ENCODE peak calls at places on chromosomes 3 and 15, in seven cellular contexts. One of them, this sample, is unnamed.

GRCh38 chr3:129112308-129113052 is 9.1 kb downstream of the RAB43 start:
- DNase-seq in cortex of kidney: no peak
- DNase-seq in stimulated activated CD4-positive, alpha-beta T cell treated with anti-CD3 and anti-CD28 coated beads, TNF-alpha, amount 100 ng/mL, for 4 hours: no peak
- DNase-seq in NCI-H345: no peak
- DNase-seq in AG08395: no peak
- DNase-seq in activated T-cell treated with anti-CD3 and anti-CD28 coated beads, Interleukin-2, amount 50 U/mL, for 24 hours: no peak
- DNase-seq in fibroblast of pulmonary artery: peak; percentile 63
- DNase-seq in this sample: no peak

GRCh38 chr3:120743081-120743365 is 479 bp downstream of the GTF2E1 start:
- DNase-seq in stimulated activated CD4-positive, alpha-beta T cell treated with anti-CD3 and anti-CD28 coated beads, TNF-alpha, amount 100 ng/mL, for 4 hours: no peak
- DNase-seq in activated T-cell treated with anti-CD3 and anti-CD28 coated beads, Interleukin-2, amount 50 U/mL, for 24 hours: no peak
- DNase-seq in AG08395: no peak
- DNase-seq in fibroblast of pulmonary artery: peak; percentile 33
- DNase-seq in NCI-H345: no peak
- DNase-seq in cortex of kidney: no peak
- DNase-seq in this sample: no peak

GRCh38 chr3:12822725-12823373 is 18.5 kb downstream of the RPL32 start:
- DNase-seq in fibroblast of pulmonary artery: peak; percentile 54
- DNase-seq in stimulated activated CD4-positive, alpha-beta T cell treated with anti-CD3 and anti-CD28 coated beads, TNF-alpha, amount 100 ng/mL, for 4 hours: no peak
- DNase-seq in AG08395: peak; percentile 17
- DNase-seq in NCI-H345: no peak
- DNase-seq in cortex of kidney: no peak
- DNase-seq in activated T-cell treated with anti-CD3 and anti-CD28 coated beads, Interleukin-2, amount 50 U/mL, for 24 hours: no peak
- DNase-seq in this sample: no peak

GRCh38 chr3:153439780-153440179 is 277.8 kb downstream of the RAP2B start:
- DNase-seq in AG08395: no peak
- DNase-seq in stimulated activated CD4-positive, alpha-beta T cell treated with anti-CD3 and anti-CD28 coated beads, TNF-alpha, amount 100 ng/mL, for 4 hours: no peak
- DNase-seq in fibroblast of pulmonary artery: no peak
- DNase-seq in NCI-H345: no peak
- DNase-seq in cortex of kidney: no peak
- DNase-seq in activated T-cell treated with anti-CD3 and anti-CD28 coated beads, Interleukin-2, amount 50 U/mL, for 24 hours: no peak
- DNase-seq in this sample: no peak

GRCh38 chr15:40618023-40618422 is 24.0 kb downstream of the KNL1 start:
- DNase-seq in NCI-H345: no peak
- DNase-seq in activated T-cell treated with anti-CD3 and anti-CD28 coated beads, Interleukin-2, amount 50 U/mL, for 24 hours: no peak
- DNase-seq in cortex of kidney: no peak
- DNase-seq in stimulated activated CD4-positive, alpha-beta T cell treated with anti-CD3 and anti-CD28 coated beads, TNF-alpha, amount 100 ng/mL, for 4 hours: no peak
- DNase-seq in fibroblast of pulmonary artery: no peak
- DNase-seq in AG08395: no peak
- DNase-seq in this sample: no peak

GRCh38 chr15:25456196-25456595 is 17.4 kb upstream of the UBE3A start:
- DNase-seq in NCI-H345: no peak
- DNase-seq in fibroblast of pulmonary artery: no peak
- DNase-seq in activated T-cell treated with anti-CD3 and anti-CD28 coated beads, Interleukin-2, amount 50 U/mL, for 24 hours: no peak
- DNase-seq in cortex of kidney: no peak
- DNase-seq in AG08395: no peak
- DNase-seq in stimulated activated CD4-positive, alpha-beta T cell treated with anti-CD3 and anti-CD28 coated beads, TNF-alpha, amount 100 ng/mL, for 4 hours: no peak
- DNase-seq in this sample: no peak

GRCh38 chr3:51975857-51976549 is 1.1 kb downstream of the ABHD14A start:
- DNase-seq in cortex of kidney: no peak
- DNase-seq in stimulated activated CD4-positive, alpha-beta T cell treated with anti-CD3 and anti-CD28 coated beads, TNF-alpha, amount 100 ng/mL, for 4 hours: no peak
- DNase-seq in fibroblast of pulmonary artery: peak; percentile 59
- DNase-seq in NCI-H345: no peak
- DNase-seq in AG08395: peak; percentile 67
- DNase-seq in activated T-cell treated with anti-CD3 and anti-CD28 coated beads, Interleukin-2, amount 50 U/mL, for 24 hours: no peak
- DNase-seq in this sample: peak; percentile 74

GRCh38 chr3:112200317-112200666 is 67.2 kb upstream of the GCSAM start:
- DNase-seq in AG08395: no peak
- DNase-seq in stimulated activated CD4-positive, alpha-beta T cell treated with anti-CD3 and anti-CD28 coated beads, TNF-alpha, amount 100 ng/mL, for 4 hours: no peak
- DNase-seq in cortex of kidney: no peak
- DNase-seq in NCI-H345: no peak
- DNase-seq in fibroblast of pulmonary artery: no peak
- DNase-seq in activated T-cell treated with anti-CD3 and anti-CD28 coated beads, Interleukin-2, amount 50 U/mL, for 24 hours: no peak
- DNase-seq in this sample: no peak

GRCh38 chr3:134056464-134056891 is 26.8 kb upstream of the SLCO2A1 start:
- DNase-seq in fibroblast of pulmonary artery: peak; percentile 65
- DNase-seq in activated T-cell treated with anti-CD3 and anti-CD28 coated beads, Interleukin-2, amount 50 U/mL, for 24 hours: no peak
- DNase-seq in NCI-H345: no peak
- DNase-seq in cortex of kidney: no peak
- DNase-seq in AG08395: no peak
- DNase-seq in stimulated activated CD4-positive, alpha-beta T cell treated with anti-CD3 and anti-CD28 coated beads, TNF-alpha, amount 100 ng/mL, for 4 hours: no peak
- DNase-seq in this sample: no peak

GRCh38 chr3:66253790-66254620 is 33.2 kb downstream of the SLC25A26 start:
- DNase-seq in fibroblast of pulmonary artery: peak; percentile 72
- DNase-seq in NCI-H345: no peak
- DNase-seq in AG08395: peak; percentile 40
- DNase-seq in activated T-cell treated with anti-CD3 and anti-CD28 coated beads, Interleukin-2, amount 50 U/mL, for 24 hours: no peak
- DNase-seq in cortex of kidney: no peak
- DNase-seq in stimulated activated CD4-positive, alpha-beta T cell treated with anti-CD3 and anti-CD28 coated beads, TNF-alpha, amount 100 ng/mL, for 4 hours: no peak
- DNase-seq in this sample: no peak

GRCh38 chr15:81427176-81427575 is 53.2 kb upstream of the TMC3 start:
- DNase-seq in AG08395: no peak
- DNase-seq in activated T-cell treated with anti-CD3 and anti-CD28 coated beads, Interleukin-2, amount 50 U/mL, for 24 hours: no peak
- DNase-seq in stimulated activated CD4-positive, alpha-beta T cell treated with anti-CD3 and anti-CD28 coated beads, TNF-alpha, amount 100 ng/mL, for 4 hours: no peak
- DNase-seq in cortex of kidney: no peak
- DNase-seq in NCI-H345: no peak
- DNase-seq in fibroblast of pulmonary artery: no peak
- DNase-seq in this sample: no peak

GRCh38 chr3:39110041-39110639 is 2.7 kb downstream of the TTC21A start:
- DNase-seq in cortex of kidney: no peak
- DNase-seq in NCI-H345: no peak
- DNase-seq in AG08395: no peak
- DNase-seq in stimulated activated CD4-positive, alpha-beta T cell treated with anti-CD3 and anti-CD28 coated beads, TNF-alpha, amount 100 ng/mL, for 4 hours: no peak
- DNase-seq in fibroblast of pulmonary artery: no peak
- DNase-seq in activated T-cell treated with anti-CD3 and anti-CD28 coated beads, Interleukin-2, amount 50 U/mL, for 24 hours: no peak
- DNase-seq in this sample: no peak

GRCh38 chr15:34239151-34239761 is 14.4 kb downstream of the EMC4 start:
- DNase-seq in NCI-H345: no peak
- DNase-seq in cortex of kidney: no peak
- DNase-seq in AG08395: peak; percentile 92
- DNase-seq in stimulated activated CD4-positive, alpha-beta T cell treated with anti-CD3 and anti-CD28 coated beads, TNF-alpha, amount 100 ng/mL, for 4 hours: no peak
- DNase-seq in activated T-cell treated with anti-CD3 and anti-CD28 coated beads, Interleukin-2, amount 50 U/mL, for 24 hours: no peak
- DNase-seq in fibroblast of pulmonary artery: peak; percentile 79
- DNase-seq in this sample: peak; percentile 86

GRCh38 chr15:60511351-60512157 is 32.6 kb upstream of the ICE2 start:
- DNase-seq in activated T-cell treated with anti-CD3 and anti-CD28 coated beads, Interleukin-2, amount 50 U/mL, for 24 hours: no peak
- DNase-seq in fibroblast of pulmonary artery: peak; percentile 9
- DNase-seq in AG08395: no peak
- DNase-seq in cortex of kidney: no peak
- DNase-seq in stimulated activated CD4-positive, alpha-beta T cell treated with anti-CD3 and anti-CD28 coated beads, TNF-alpha, amount 100 ng/mL, for 4 hours: no peak
- DNase-seq in NCI-H345: no peak
- DNase-seq in this sample: no peak

GRCh38 chr3:128359060-128359664 is 107.5 kb downstream of the DNAJB8 start:
- DNase-seq in fibroblast of pulmonary artery: no peak
- DNase-seq in cortex of kidney: no peak
- DNase-seq in stimulated activated CD4-positive, alpha-beta T cell treated with anti-CD3 and anti-CD28 coated beads, TNF-alpha, amount 100 ng/mL, for 4 hours: no peak
- DNase-seq in NCI-H345: no peak
- DNase-seq in AG08395: no peak
- DNase-seq in activated T-cell treated with anti-CD3 and anti-CD28 coated beads, Interleukin-2, amount 50 U/mL, for 24 hours: no peak
- DNase-seq in this sample: no peak

GRCh38 chr3:64808056-64808455 is 120.3 kb upstream of the ADAMTS9 start:
- DNase-seq in AG08395: no peak
- DNase-seq in activated T-cell treated with anti-CD3 and anti-CD28 coated beads, Interleukin-2, amount 50 U/mL, for 24 hours: no peak
- DNase-seq in fibroblast of pulmonary artery: no peak
- DNase-seq in stimulated activated CD4-positive, alpha-beta T cell treated with anti-CD3 and anti-CD28 coated beads, TNF-alpha, amount 100 ng/mL, for 4 hours: no peak
- DNase-seq in cortex of kidney: no peak
- DNase-seq in NCI-H345: no peak
- DNase-seq in this sample: no peak

GRCh38 chr3:135159848-135160247 is 364.8 kb downstream of the EPHB1 start:
- DNase-seq in fibroblast of pulmonary artery: no peak
- DNase-seq in cortex of kidney: no peak
- DNase-seq in stimulated activated CD4-positive, alpha-beta T cell treated with anti-CD3 and anti-CD28 coated beads, TNF-alpha, amount 100 ng/mL, for 4 hours: no peak
- DNase-seq in AG08395: no peak
- DNase-seq in activated T-cell treated with anti-CD3 and anti-CD28 coated beads, Interleukin-2, amount 50 U/mL, for 24 hours: no peak
- DNase-seq in NCI-H345: peak; percentile 39
- DNase-seq in this sample: no peak

GRCh38 chr3:53263907-53264306 is 8.1 kb upstream of the TKT start:
- DNase-seq in cortex of kidney: no peak
- DNase-seq in fibroblast of pulmonary artery: no peak
- DNase-seq in activated T-cell treated with anti-CD3 and anti-CD28 coated beads, Interleukin-2, amount 50 U/mL, for 24 hours: no peak
- DNase-seq in NCI-H345: no peak
- DNase-seq in AG08395: no peak
- DNase-seq in stimulated activated CD4-positive, alpha-beta T cell treated with anti-CD3 and anti-CD28 coated beads, TNF-alpha, amount 100 ng/mL, for 4 hours: no peak
- DNase-seq in this sample: no peak

GRCh38 chr15:63434567-63435219 is 53.0 kb upstream of the CA12 start:
- DNase-seq in cortex of kidney: no peak
- DNase-seq in activated T-cell treated with anti-CD3 and anti-CD28 coated beads, Interleukin-2, amount 50 U/mL, for 24 hours: no peak
- DNase-seq in fibroblast of pulmonary artery: no peak
- DNase-seq in NCI-H345: peak; percentile 62
- DNase-seq in AG08395: no peak
- DNase-seq in stimulated activated CD4-positive, alpha-beta T cell treated with anti-CD3 and anti-CD28 coated beads, TNF-alpha, amount 100 ng/mL, for 4 hours: no peak
- DNase-seq in this sample: no peak

GRCh38 chr3:72818915-72819314 is 29.3 kb downstream of the SHQ1 start:
- DNase-seq in fibroblast of pulmonary artery: peak; percentile 83
- DNase-seq in activated T-cell treated with anti-CD3 and anti-CD28 coated beads, Interleukin-2, amount 50 U/mL, for 24 hours: no peak
- DNase-seq in cortex of kidney: no peak
- DNase-seq in NCI-H345: no peak
- DNase-seq in AG08395: peak; percentile 63
- DNase-seq in stimulated activated CD4-positive, alpha-beta T cell treated with anti-CD3 and anti-CD28 coated beads, TNF-alpha, amount 100 ng/mL, for 4 hours: no peak
- DNase-seq in this sample: peak; percentile 19

GRCh38 chr15:85580914-85581313 is 200.5 kb downstream of the AKAP13 start:
- DNase-seq in AG08395: no peak
- DNase-seq in fibroblast of pulmonary artery: no peak
- DNase-seq in activated T-cell treated with anti-CD3 and anti-CD28 coated beads, Interleukin-2, amount 50 U/mL, for 24 hours: peak; percentile 62
- DNase-seq in stimulated activated CD4-positive, alpha-beta T cell treated with anti-CD3 and anti-CD28 coated beads, TNF-alpha, amount 100 ng/mL, for 4 hours: no peak
- DNase-seq in cortex of kidney: no peak
- DNase-seq in NCI-H345: no peak
- DNase-seq in this sample: no peak

GRCh38 chr15:40787344-40787841 is 17.6 kb downstream of the C15orf62 start:
- DNase-seq in AG08395: peak; percentile 63
- DNase-seq in cortex of kidney: no peak
- DNase-seq in stimulated activated CD4-positive, alpha-beta T cell treated with anti-CD3 and anti-CD28 coated beads, TNF-alpha, amount 100 ng/mL, for 4 hours: peak; percentile 45
- DNase-seq in activated T-cell treated with anti-CD3 and anti-CD28 coated beads, Interleukin-2, amount 50 U/mL, for 24 hours: peak; percentile 72
- DNase-seq in fibroblast of pulmonary artery: peak; percentile 78
- DNase-seq in NCI-H345: peak; percentile 96
- DNase-seq in this sample: no peak

GRCh38 chr3:125213946-125214542 is 1.5 kb upstream of the SLC12A8 start:
- DNase-seq in NCI-H345: no peak
- DNase-seq in AG08395: peak; percentile 65
- DNase-seq in stimulated activated CD4-positive, alpha-beta T cell treated with anti-CD3 and anti-CD28 coated beads, TNF-alpha, amount 100 ng/mL, for 4 hours: no peak
- DNase-seq in fibroblast of pulmonary artery: peak; percentile 29
- DNase-seq in activated T-cell treated with anti-CD3 and anti-CD28 coated beads, Interleukin-2, amount 50 U/mL, for 24 hours: no peak
- DNase-seq in cortex of kidney: no peak
- DNase-seq in this sample: no peak

GRCh38 chr15:89119489-89120478 is 31.5 kb downstream of the ABHD2 start:
- DNase-seq in cortex of kidney: no peak
- DNase-seq in fibroblast of pulmonary artery: peak; percentile 70
- DNase-seq in activated T-cell treated with anti-CD3 and anti-CD28 coated beads, Interleukin-2, amount 50 U/mL, for 24 hours: no peak
- DNase-seq in AG08395: peak; percentile 67
- DNase-seq in stimulated activated CD4-positive, alpha-beta T cell treated with anti-CD3 and anti-CD28 coated beads, TNF-alpha, amount 100 ng/mL, for 4 hours: no peak
- DNase-seq in NCI-H345: peak; percentile 8
- DNase-seq in this sample: peak; percentile 53

GRCh38 chr3:179991877-179992276 is 44.9 kb downstream of the PEX5L start:
- DNase-seq in fibroblast of pulmonary artery: no peak
- DNase-seq in cortex of kidney: no peak
- DNase-seq in AG08395: no peak
- DNase-seq in activated T-cell treated with anti-CD3 and anti-CD28 coated beads, Interleukin-2, amount 50 U/mL, for 24 hours: no peak
- DNase-seq in NCI-H345: no peak
- DNase-seq in stimulated activated CD4-positive, alpha-beta T cell treated with anti-CD3 and anti-CD28 coated beads, TNF-alpha, amount 100 ng/mL, for 4 hours: no peak
- DNase-seq in this sample: no peak

This sample was measured in hepatic stellate cell.